ENCODE peak calls at places on chromosomes 11 and 22, in seven cellular contexts. Y is activated T-helper 1 cell treated with anti-CD3 and anti-CD28 coated beads, Interleukin-12 subunit alpha, Interleukin-12 subunit beta, Interleukin-2, Interleukin-4 antibody, amounts not matched to agents 30 ng/mL and 10 ng/mL and 1 ng/mL, durations not matched to agents 14 hours and 24 hours and 36 hours; M is stimulated activated CD4-positive, alpha-beta T cell treated with anti-CD3 and anti-CD28 coated beads, Interleukin-12 subunit alpha, Interleukin-12 subunit beta, amount 100 ng/mL, for 4 hours; P is right lobe of liver; C is kidney glomerular epithelial cell; J is skeletal muscle cell; Z is activated gamma-delta T cell treated with anti-CD3 and anti-CD28 coated beads, Interleukin-2, amount 50 U/mL, for 16 hours. H is an unnamed sample.

GRCh38 chr22:22210375-22210774 is 34.2 kb upstream of the VPREB1 start:
- DNase-seq in J (peak), C (peak), P (no peak), M (peak), Z (peak), Y (peak), H (peak)

GRCh38 chr11:109062445-109062844 is 359.5 kb upstream of the C11orf87 start:
- DNase-seq in Y (no peak), P (no peak), J (peak), Z (no peak), C (no peak), M (no peak), H (no peak)

GRCh38 chr11:83044958-83045712 is 26.6 kb downstream of the RAB30 start:
- DNase-seq in Y (no peak), C (peak), Z (no peak), J (no peak), M (no peak), P (no peak), H (no peak)

GRCh38 chr11:27718853-27719574 is 18.8 kb upstream of the BDNF start:
- DNase-seq in J (no peak), M (no peak), Z (no peak), P (peak), Y (no peak), C (no peak), H (no peak)

GRCh38 chr11:104895619-104896018 is 2.6 kb downstream of the CASP12 start:
- DNase-seq in P (no peak), M (no peak), C (no peak), Z (no peak), Y (no peak), J (peak), H (no peak)

GRCh38 chr22:21866821-21867527 is 471 bp downstream of the MAPK1 start:
- DNase-seq in Y (peak), M (peak), J (no peak), P (peak), C (no peak), Z (peak), H (peak)

GRCh38 chr11:104462346-104462745 is 298.4 kb upstream of the PDGFD start:
- DNase-seq in Z (no peak), C (no peak), P (no peak), Y (no peak), M (no peak), J (peak), H (no peak)

GRCh38 chr22:37552560-37553163 is 7.6 kb upstream of the CDC42EP1 start:
- DNase-seq in Y (no peak), J (no peak), Z (no peak), C (peak), P (no peak), M (no peak), H (no peak)

GRCh38 chr11:123063396-123064267 is 1.7 kb upstream of the HSPA8 start:
- DNase-seq in P (peak), M (no peak), C (peak), Y (peak), Z (no peak), J (no peak), H (peak)

GRCh38 chr22:40705918-40706682 is 26.8 kb downstream of the MCHR1 start:
- DNase-seq in P (no peak), Z (no peak), J (no peak), C (no peak), Y (no peak), M (no peak), H (no peak)

GRCh38 chr11:83024270-83024854 is 47.3 kb downstream of the RAB30 start:
- DNase-seq in J (no peak), Z (no peak), P (no peak), Y (no peak), C (no peak), M (no peak), H (no peak)

GRCh38 chr22:50270302-50271010 is at the start of gene MAPK11:
- DNase-seq in J (no peak), P (peak), C (peak), Y (peak), M (peak), Z (peak), H (peak)

GRCh38 chr22:42908082-42908746 is 51.1 kb upstream of the ARFGAP3 start:
- DNase-seq in M (no peak), Y (no peak), P (no peak), Z (no peak), J (no peak), C (no peak), H (no peak)

GRCh38 chr11:58647141-58647699 is 24.8 kb downstream of the CNTF start:
- DNase-seq in P (no peak), Y (no peak), M (no peak), C (no peak), Z (no peak), J (no peak), H (no peak)

GRCh38 chr22:29183971-29184595 is 21.6 kb upstream of the EMID1 start:
- DNase-seq in C (no peak), J (no peak), Y (no peak), M (no peak), P (no peak), Z (no peak), H (no peak)

GRCh38 chr11:15864021-15864805 is 492.1 kb downstream of the SOX6 start:
- DNase-seq in Z (no peak), J (no peak), Y (no peak), M (no peak), C (no peak), P (no peak), H (no peak)

GRCh38 chr22:31929126-31929928 is 15.0 kb upstream of the YWHAH start:
- DNase-seq in C (no peak), Z (no peak), Y (no peak), M (no peak), J (peak), P (no peak), H (no peak)

GRCh38 chr11:81497202-81497804 is 1236.4 kb downstream of the FAM181B start:
- DNase-seq in J (no peak), C (peak), Y (no peak), Z (no peak), M (no peak), P (no peak), H (no peak)

GRCh38 chr11:83508804-83509203 is 222.6 kb upstream of the CCDC90B start:
- DNase-seq in P (peak), C (no peak), J (no peak), M (no peak), Y (no peak), Z (no peak), H (no peak)

GRCh38 chr11:16086229-16086628 is 270.1 kb downstream of the SOX6 start:
- DNase-seq in C (no peak), M (no peak), J (no peak), Y (no peak), P (no peak), Z (no peak), H (no peak)

GRCh38 chr11:126334665-126335462 is 20.6 kb upstream of the ST3GAL4 start:
- DNase-seq in P (no peak), M (no peak), Z (no peak), J (no peak), C (no peak), Y (no peak), H (no peak)

GRCh38 chr11:9755561-9755960 is 91.7 kb downstream of the SWAP70 start:
- DNase-seq in M (no peak), Y (no peak), P (no peak), Z (no peak), C (no peak), J (no peak), H (no peak)

GRCh38 chr22:35892192-35892591 is 136.4 kb downstream of the RBFOX2 start:
- DNase-seq in J (no peak), Z (no peak), Y (no peak), C (peak), M (no peak), P (no peak), H (no peak)

GRCh38 chr11:128457874-128458273 is 129.5 kb downstream of the ETS1 start:
- DNase-seq in Y (no peak), C (no peak), Z (no peak), P (no peak), J (no peak), M (no peak), H (no peak)

GRCh38 chr11:19853901-19854300 is 141.3 kb downstream of the NAV2 start:
- DNase-seq in Y (no peak), Z (no peak), M (no peak), J (peak), P (no peak), C (no peak), H (no peak)

GRCh38 chr11:41920374-41920773 is 460.9 kb upstream of the LRRC4C start:
- DNase-seq in Y (no peak), M (no peak), Z (no peak), C (no peak), P (no peak), J (no peak), H (no peak)

GRCh38 chr11:46216040-46216764 is 61.3 kb upstream of the CREB3L1 start:
- DNase-seq in J (no peak), P (no peak), Y (no peak), C (no peak), Z (no peak), M (no peak), H (no peak)

GRCh38 chr11:120974466-120974865 is 49.4 kb upstream of the TBCEL start:
- DNase-seq in J (no peak), Z (no peak), M (no peak), Y (no peak), C (no peak), P (no peak), H (no peak)

GRCh38 chr22:48855013-48855412 is 972.7 kb downstream of the BRD1 start:
- DNase-seq in Z (no peak), Y (no peak), M (no peak), P (no peak), J (no peak), C (no peak), H (no peak)

GRCh38 chr11:111059726-111060125 is 185.8 kb upstream of the POU2AF2 start:
- DNase-seq in M (no peak), Z (no peak), J (no peak), Y (no peak), P (no peak), C (peak), H (no peak)

GRCh38 chr11:82874646-82875523 is 25.3 kb downstream of the PRCP start:
- DNase-seq in P (no peak), Y (no peak), J (no peak), Z (no peak), M (no peak), C (no peak), H (no peak)

GRCh38 chr11:79013509-79013908 is 427.3 kb downstream of the TENM4 start:
- DNase-seq in Y (no peak), P (no peak), J (peak), Z (no peak), M (no peak), C (no peak), H (no peak)

GRCh38 chr22:47605441-47605840 is 843.0 kb downstream of the TBC1D22A start:
- DNase-seq in J (no peak), Z (no peak), C (no peak), P (no peak), Y (no peak), M (no peak), H (no peak)

GRCh38 chr22:35443790-35444684 is 44.1 kb downstream of the MCM5 start:
- DNase-seq in M (no peak), P (no peak), Y (no peak), C (no peak), Z (no peak), J (no peak), H (no peak)

GRCh38 chr11:125141686-125142535 is 22.6 kb upstream of the PKNOX2 start:
- DNase-seq in C (peak), P (peak), M (peak), Z (peak), Y (peak), J (no peak), H (peak)

GRCh38 chr22:24990344-24990905 is 37.9 kb downstream of the KIAA1671 start:
- DNase-seq in Y (no peak), P (no peak), Z (no peak), M (no peak), C (no peak), J (no peak), H (no peak)

GRCh38 chr11:126339866-126340434 is 15.5 kb upstream of the ST3GAL4 start:
- DNase-seq in J (no peak), Y (no peak), Z (no peak), P (no peak), C (no peak), M (no peak), H (no peak)

GRCh38 chr22:23547818-23548500 is 32.1 kb downstream of the IGLL1 start:
- DNase-seq in C (no peak), Z (no peak), J (no peak), Y (no peak), M (no peak), P (no peak), H (no peak)

H was measured in activated CD8-positive, alpha-beta memory T cell treated with anti-CD3 and anti-CD28 coated beads, Interleukin-2, amount 50 U/mL, for 4 hours.